ENCODE peak calls at places on chromosome 5, in nine cellular contexts. I is CD8-positive, alpha-beta T cell; U is AG04450; W is endodermal cell; A is GM13977; S is AG04449; X is neural crest cell; Q is HFFc6; H is thoracic aorta. E is an unnamed sample.

GRCh38 chr5:93573627-93573974 is 7.4 kb downstream of the NR2F1-AS1 start:
- DNase-seq in I (no peak), U (no peak), W (no peak), A (peak), S (no peak), X (no peak), Q (no peak), H (no peak), E (no peak)

GRCh38 chr5:136809382-136809781 is 444.0 kb upstream of the TRPC7 start:
- DNase-seq in I (no peak), U (no peak), W (no peak), A (no peak), S (no peak), X (no peak), Q (no peak), H (no peak), E (no peak)

GRCh38 chr5:60700347-60700815 is 415 bp upstream of the DEPDC1B start:
- DNase-seq in I (no peak), U (no peak), W (no peak), A (no peak), S (no peak), X (no peak), Q (no peak), H (no peak), E (no peak)

GRCh38 chr5:124871299-124871698 is 124.9 kb upstream of the ZNF608 start:
- DNase-seq in I (no peak), U (no peak), W (no peak), A (no peak), S (peak), X (no peak), Q (no peak), H (no peak), E (no peak)

GRCh38 chr5:112923148-112923917 is 1.3 kb upstream of the REEP5 start:
- DNase-seq in I (peak), U (no peak), W (no peak), A (peak), S (no peak), X (no peak), Q (no peak), H (no peak), E (no peak)

GRCh38 chr5:173671121-173671949 is 54.9 kb upstream of the BOD1 start:
- DNase-seq in I (no peak), U (no peak), W (no peak), A (no peak), S (no peak), X (no peak), Q (peak), H (peak), E (no peak)

GRCh38 chr5:92962752-92963151 is 618.3 kb downstream of the NR2F1-AS1 start:
- DNase-seq in I (no peak), U (no peak), W (no peak), A (no peak), S (no peak), X (no peak), Q (no peak), H (no peak), E (no peak)

GRCh38 chr5:138945421-138946240 is 70.5 kb upstream of the LRRTM2 start:
- DNase-seq in I (no peak), U (no peak), W (peak), A (no peak), S (no peak), X (peak), Q (no peak), H (no peak), E (no peak)

GRCh38 chr5:3187846-3188425 is 407.7 kb upstream of the IRX1 start:
- DNase-seq in I (no peak), U (no peak), W (no peak), A (no peak), S (no peak), X (no peak), Q (no peak), H (no peak), E (no peak)

GRCh38 chr5:147822686-147823491 is 8.6 kb downstream of the SPINK1 start:
- DNase-seq in I (peak), U (peak), W (peak), A (peak), S (peak), X (peak), Q (peak), H (no peak), E (peak)

GRCh38 chr5:172133359-172134029 is 54.5 kb downstream of the STK10 start:
- DNase-seq in I (peak), U (peak), W (no peak), A (no peak), S (peak), X (no peak), Q (peak), H (peak), E (no peak)

GRCh38 chr5:107523019-107523680 is 147.6 kb downstream of the EFNA5 start:
- DNase-seq in I (no peak), U (no peak), W (no peak), A (no peak), S (no peak), X (no peak), Q (no peak), H (no peak), E (no peak)

GRCh38 chr5:68290260-68290674 is 74.7 kb downstream of the PIK3R1 start:
- DNase-seq in I (no peak), U (peak), W (no peak), A (peak), S (no peak), X (no peak), Q (peak), H (no peak), E (no peak)

GRCh38 chr5:130155395-130155794 is 251.1 kb downstream of the CHSY3 start:
- DNase-seq in I (no peak), U (no peak), W (no peak), A (no peak), S (no peak), X (no peak), Q (no peak), H (no peak), E (no peak)

GRCh38 chr5:158020555-158021418 is 161.8 kb upstream of the CLINT1 start:
- DNase-seq in I (no peak), U (no peak), W (no peak), A (no peak), S (no peak), X (no peak), Q (no peak), H (no peak), E (no peak)

GRCh38 chr5:80414113-80414512 is 6.2 kb downstream of the ZFYVE16 start:
- DNase-seq in I (no peak), U (no peak), W (no peak), A (no peak), S (no peak), X (no peak), Q (no peak), H (no peak), E (no peak)

GRCh38 chr5:3324421-3325101 is 271.1 kb upstream of the IRX1 start:
- DNase-seq in I (no peak), U (no peak), W (peak), A (no peak), S (no peak), X (no peak), Q (no peak), H (no peak), E (no peak)

GRCh38 chr5:146762830-146763229 is 115.7 kb downstream of the PPP2R2B start:
- DNase-seq in I (no peak), U (no peak), W (no peak), A (no peak), S (no peak), X (no peak), Q (no peak), H (no peak), E (no peak)

GRCh38 chr5:116732591-116732990 is 158.0 kb upstream of the SEMA6A start:
- DNase-seq in I (no peak), U (no peak), W (no peak), A (no peak), S (no peak), X (no peak), Q (no peak), H (no peak), E (no peak)

GRCh38 chr5:133457956-133458355 is 154.4 kb downstream of the FSTL4 start:
- DNase-seq in I (no peak), U (no peak), W (no peak), A (no peak), S (no peak), X (no peak), Q (no peak), H (no peak), E (no peak)

GRCh38 chr5:54985301-54986268 is at the start of gene ESM1:
- DNase-seq in I (no peak), U (peak), W (no peak), A (no peak), S (no peak), X (no peak), Q (peak), H (no peak), E (no peak)

GRCh38 chr5:124439609-124440008 is 306.8 kb downstream of the ZNF608 start:
- DNase-seq in I (no peak), U (no peak), W (no peak), A (no peak), S (no peak), X (no peak), Q (no peak), H (no peak), E (no peak)

GRCh38 chr5:89437450-89438435 is 554.8 kb upstream of the MEF2C start:
- DNase-seq in I (no peak), U (no peak), W (no peak), A (no peak), S (no peak), X (no peak), Q (no peak), H (no peak), E (no peak)

GRCh38 chr5:55484531-55484930 is 50.2 kb downstream of the PLPP1 start:
- DNase-seq in I (no peak), U (no peak), W (peak), A (no peak), S (no peak), X (no peak), Q (no peak), H (no peak), E (no peak)

GRCh38 chr5:56941981-56942380 is 9.9 kb downstream of the MIER3 start:
- DNase-seq in I (no peak), U (peak), W (no peak), A (no peak), S (peak), X (no peak), Q (peak), H (no peak), E (no peak)

GRCh38 chr5:136734638-136735037 is 369.3 kb upstream of the TRPC7 start:
- DNase-seq in I (no peak), U (no peak), W (no peak), A (no peak), S (no peak), X (no peak), Q (no peak), H (no peak), E (no peak)

GRCh38 chr5:164934561-164934960 is 1429.1 kb downstream of the MAT2B start:
- DNase-seq in I (no peak), U (no peak), W (peak), A (no peak), S (no peak), X (no peak), Q (no peak), H (no peak), E (no peak)

GRCh38 chr5:54792611-54793404 is 192.6 kb downstream of the ESM1 start:
- DNase-seq in I (no peak), U (no peak), W (no peak), A (no peak), S (no peak), X (no peak), Q (no peak), H (peak), E (no peak)

GRCh38 chr5:77430726-77431125 is 61.4 kb downstream of the WDR41 start:
- DNase-seq in I (no peak), U (no peak), W (no peak), A (no peak), S (no peak), X (no peak), Q (peak), H (no peak), E (no peak)

GRCh38 chr5:96297290-96297689 is 135.8 kb downstream of the PCSK1 start:
- DNase-seq in I (no peak), U (peak), W (no peak), A (no peak), S (peak), X (no peak), Q (peak), H (no peak), E (no peak)

GRCh38 chr5:172407861-172408260 is 46.5 kb downstream of the SH3PXD2B start:
- DNase-seq in I (no peak), U (no peak), W (no peak), A (no peak), S (no peak), X (no peak), Q (peak), H (no peak), E (no peak)

GRCh38 chr5:161544350-161544765 is 2.2 kb downstream of the GABRB2 start:
- DNase-seq in I (no peak), U (no peak), W (peak), A (peak), S (no peak), X (peak), Q (peak), H (no peak), E (peak)

GRCh38 chr5:126878085-126878484 is 101.1 kb downstream of the LMNB1 start:
- DNase-seq in I (no peak), U (no peak), W (no peak), A (no peak), S (no peak), X (no peak), Q (no peak), H (no peak), E (no peak)

GRCh38 chr5:74243634-74244033 is 396.9 kb downstream of the ENC1 start:
- DNase-seq in I (no peak), U (no peak), W (no peak), A (no peak), S (no peak), X (no peak), Q (peak), H (no peak), E (no peak)

GRCh38 chr5:163407034-163407652 is 30.3 kb upstream of the CCNG1 start:
- DNase-seq in I (no peak), U (no peak), W (no peak), A (peak), S (no peak), X (no peak), Q (no peak), H (no peak), E (no peak)

GRCh38 chr5:5883116-5883515 is 460.6 kb downstream of the ICE1 start:
- DNase-seq in I (no peak), U (no peak), W (no peak), A (no peak), S (no peak), X (no peak), Q (no peak), H (no peak), E (no peak)
- TF ChIP-seq CTCF in I (no peak), U (no peak), W (no peak), A (no peak), S (no peak), X (no peak), Q (no peak), H (no peak), E (no peak)

GRCh38 chr5:8997542-8998070 is 548.3 kb downstream of the SEMA5A start:
- DNase-seq in I (no peak), U (no peak), W (no peak), A (no peak), S (no peak), X (no peak), Q (no peak), H (no peak), E (no peak)

DNA sequence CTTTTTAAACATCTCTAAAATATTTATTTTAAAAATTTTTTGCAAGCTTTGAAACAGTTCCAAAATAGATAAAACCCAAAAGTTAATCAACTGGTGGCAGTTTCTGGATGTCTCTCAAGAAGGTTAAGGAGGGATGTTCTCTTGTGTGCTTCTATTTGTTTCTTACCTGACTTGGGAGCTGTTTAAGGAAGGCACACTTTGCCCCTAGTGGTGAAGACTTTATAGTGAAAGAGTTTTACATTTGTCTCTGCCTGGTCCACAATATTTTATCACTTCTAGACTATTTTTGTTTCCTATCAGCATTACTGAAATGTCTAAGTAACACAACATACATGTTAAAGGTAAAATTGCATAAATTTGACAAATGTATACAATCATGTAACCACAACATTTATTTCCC is 552.8 kb downstream of the SEMA5A start:
- DNase-seq in I (no peak), U (no peak), W (no peak), A (no peak), S (no peak), X (no peak), Q (peak), H (no peak), E (no peak)
- TF ChIP-seq CTCF in I (no peak), U (peak), W (peak), A (peak), S (peak), X (peak), Q (peak), H (peak), E (peak)

GRCh38 chr5:98275980-98276379 is 497.5 kb upstream of the RGMB start:
- DNase-seq in I (no peak), U (no peak), W (no peak), A (no peak), S (no peak), X (no peak), Q (no peak), H (no peak), E (no peak)
- TF ChIP-seq CTCF in I (no peak), U (peak), W (peak), A (no peak), S (no peak), X (peak), Q (peak), H (no peak), E (peak)

GRCh38 chr5:15510816-15511215 is 10.8 kb downstream of the FBXL7 start:
- DNase-seq in I (no peak), U (no peak), W (no peak), A (no peak), S (no peak), X (no peak), Q (no peak), H (no peak), E (no peak)

GRCh38 chr5:15516486-15516885 is 16.5 kb downstream of the FBXL7 start:
- DNase-seq in I (no peak), U (no peak), W (no peak), A (no peak), S (no peak), X (no peak), Q (no peak), H (no peak), E (no peak)

GRCh38 chr5:15518786-15519185 is 18.8 kb downstream of the FBXL7 start:
- DNase-seq in I (no peak), U (no peak), W (no peak), A (no peak), S (no peak), X (no peak), Q (no peak), H (no peak), E (no peak)

GRCh38 chr5:15513379-15513778 is 13.4 kb downstream of the FBXL7 start:
- DNase-seq in I (no peak), U (no peak), W (no peak), A (no peak), S (no peak), X (no peak), Q (no peak), H (no peak), E (no peak)

GRCh38 chr5:15515229-15515628 is 15.2 kb downstream of the FBXL7 start:
- DNase-seq in I (no peak), U (no peak), W (no peak), A (no peak), S (no peak), X (no peak), Q (no peak), H (no peak), E (no peak)
- TF ChIP-seq CTCF in I (no peak), U (no peak), W (no peak), A (no peak), S (no peak), X (no peak), Q (no peak), H (no peak), E (no peak)

DNA sequence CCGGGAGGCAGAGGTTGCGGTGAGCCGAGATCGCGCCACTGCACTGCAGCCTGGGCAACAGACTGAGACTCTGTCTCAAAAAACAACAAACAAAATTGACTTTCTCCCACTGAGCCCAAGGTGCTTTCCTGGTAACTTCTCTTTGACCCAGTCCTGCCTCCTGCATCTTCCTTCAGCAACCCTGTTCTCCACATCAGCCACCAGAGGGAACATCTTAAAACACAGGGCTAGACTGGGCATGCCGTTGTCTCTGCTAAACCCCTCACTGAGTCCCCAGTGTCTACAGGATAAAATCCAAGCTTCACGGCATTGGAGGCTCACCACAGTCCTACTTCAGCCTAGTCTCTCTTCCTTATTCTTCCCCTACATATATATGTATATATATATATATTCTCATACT is 39.8 kb upstream of the KCNMB1 start:
- DNase-seq in I (no peak), U (no peak), W (peak), A (no peak), S (no peak), X (no peak), Q (no peak), H (no peak), E (no peak)
- TF ChIP-seq CTCF in I (no peak), U (peak), W (peak), A (no peak), S (peak), X (peak), Q (peak), H (no peak), E (no peak)

GRCh38 chr5:140242099-140242498 is 60.8 kb downstream of the PFDN1 start:
- DNase-seq in I (no peak), U (no peak), W (peak), A (no peak), S (no peak), X (no peak), Q (no peak), H (no peak), E (no peak)
- TF ChIP-seq CTCF in I (no peak), U (no peak), W (peak), A (no peak), S (no peak), X (peak), Q (no peak), H (no peak), E (no peak)

GRCh38 chr5:8013951-8014844 is 145.2 kb downstream of the MTRR start:
- DNase-seq in I (no peak), U (no peak), W (no peak), A (no peak), S (no peak), X (no peak), Q (no peak), H (no peak), E (no peak)

GRCh38 chr5:8012131-8012977 is 143.4 kb downstream of the MTRR start:
- DNase-seq in I (no peak), U (no peak), W (peak), A (no peak), S (no peak), X (no peak), Q (no peak), H (no peak), E (no peak)
- TF ChIP-seq CTCF in I (no peak), U (no peak), W (peak), A (no peak), S (no peak), X (no peak), Q (no peak), H (no peak), E (no peak)

GRCh38 chr5:41118177-41118576 is 47.0 kb upstream of the MROH2B start:
- DNase-seq in I (no peak), U (no peak), W (no peak), A (no peak), S (no peak), X (no peak), Q (no peak), H (no peak), E (no peak)
- TF ChIP-seq CTCF in I (no peak), U (peak), W (peak), A (no peak), S (no peak), X (no peak), Q (peak), H (no peak), E (no peak)

E was measured in endothelial cell.